ENCODE peak calls at places on chromosomes 3 and 15, in six cellular contexts. J is colonic mucosa, I is upper lobe of right lung, Z is cardiac muscle cell, B is adrenal gland, T is neuronal stem cell. X is an unnamed sample. For H3K4me1, the result is how much of the 10 kb centered on the place peaks cover.

GRCh38 chr15:43769584-43770228 is 7.1 kb downstream of the ELL3 start:
- DNase-seq in J (peak), I (peak), Z (peak), B (peak), T (no peak), X (peak)

GRCh38 chr3:134018406-134018805 is 11.3 kb downstream of the SLCO2A1 start:
- DNase-seq in J (peak), I (no peak), Z (no peak), B (no peak), T (no peak), X (no peak)

GRCh38 chr3:22392859-22393258 is 641.8 kb upstream of the ZNF385D start:
- DNase-seq in J (no peak), I (no peak), Z (no peak), B (no peak), T (no peak), X (no peak)

GRCh38 chr3:136994772-136995516 is 37.2 kb downstream of the IL20RB start:
- DNase-seq in J (peak), I (peak), Z (no peak), B (peak), T (no peak), X (peak)

GRCh38 chr3:183560607-183561006 is 5.1 kb upstream of the KLHL6 start:
- DNase-seq in J (peak), I (no peak), Z (no peak), B (no peak), T (no peak), X (no peak)

GRCh38 chr3:150528359-150528797 is 17.9 kb downstream of the SERP1 start:
- DNase-seq in J (no peak), I (no peak), Z (no peak), B (no peak), T (no peak), X (no peak)

GRCh38 chr15:61759639-61760038 is 300.6 kb downstream of the VPS13C start:
- DNase-seq in J (no peak), I (no peak), Z (no peak), B (no peak), T (no peak), X (peak)

GRCh38 chr3:126119008-126119675 is 35.2 kb upstream of the SLC41A3 start:
- DNase-seq in J (peak), I (no peak), Z (no peak), B (no peak), T (no peak), X (no peak)

GRCh38 chr3:59818033-59818936 is 768.5 kb upstream of the CFAP20DC start:
- DNase-seq in J (peak), I (peak), Z (no peak), B (peak), T (no peak), X (peak)

GRCh38 chr15:81188354-81188753 is 8.3 kb upstream of the IL16 start:
- DNase-seq in J (no peak), I (no peak), Z (no peak), B (no peak), T (no peak), X (no peak)

GRCh38 chr15:81190922-81191507 is 5.7 kb upstream of the IL16 start:
- DNase-seq in J (no peak), I (no peak), Z (no peak), B (no peak), T (no peak), X (no peak)

GRCh38 chr15:81185896-81186295 is 10.8 kb upstream of the IL16 start:
- DNase-seq in J (no peak), I (no peak), Z (no peak), B (no peak), T (no peak), X (no peak)

GRCh38 chr15:81191701-81192100 is 5.0 kb upstream of the IL16 start:
- DNase-seq in J (no peak), I (no peak), Z (no peak), B (no peak), T (no peak), X (no peak)

DNA sequence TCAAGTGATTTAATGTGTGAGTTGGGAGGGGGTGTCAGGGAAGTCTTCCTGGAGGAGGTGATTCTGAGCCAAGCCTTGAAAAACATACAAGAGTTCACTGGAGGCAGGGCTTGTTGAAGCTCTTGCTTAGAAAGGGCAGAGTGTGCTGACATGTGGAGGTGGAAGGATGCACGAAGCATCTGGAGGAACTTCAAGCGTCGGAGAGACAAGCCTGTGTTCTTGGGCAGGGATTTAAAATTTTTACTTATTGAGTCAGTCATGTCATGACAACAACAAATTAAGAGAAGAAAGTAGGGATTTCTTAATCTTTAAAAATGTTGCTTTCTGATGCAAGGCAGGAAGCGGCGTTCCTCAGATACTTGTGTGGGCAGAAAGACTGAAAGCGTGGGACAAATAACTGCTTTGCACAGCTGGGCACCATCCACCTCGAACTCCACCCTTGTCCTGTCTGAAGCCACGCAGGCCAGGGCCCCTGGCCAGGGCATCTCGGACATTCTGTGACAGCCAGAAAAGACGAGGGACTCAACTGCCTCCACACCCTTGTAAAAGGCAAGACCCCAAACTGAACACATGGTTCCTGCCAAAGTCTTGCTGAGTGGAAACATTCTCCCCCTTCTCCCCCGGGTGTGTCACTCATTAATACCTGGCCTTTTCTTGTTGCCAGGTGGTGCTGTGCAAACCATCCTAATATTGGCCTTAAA is 6.9 kb upstream of the IL16 start:
- DNase-seq in J (no peak), I (peak), Z (no peak), B (no peak), T (no peak), X (peak)
- H3K27ac ChIP-seq in J (no peak), I (peak), Z (no peak), B (peak), T (no peak), X (peak)

DNA sequence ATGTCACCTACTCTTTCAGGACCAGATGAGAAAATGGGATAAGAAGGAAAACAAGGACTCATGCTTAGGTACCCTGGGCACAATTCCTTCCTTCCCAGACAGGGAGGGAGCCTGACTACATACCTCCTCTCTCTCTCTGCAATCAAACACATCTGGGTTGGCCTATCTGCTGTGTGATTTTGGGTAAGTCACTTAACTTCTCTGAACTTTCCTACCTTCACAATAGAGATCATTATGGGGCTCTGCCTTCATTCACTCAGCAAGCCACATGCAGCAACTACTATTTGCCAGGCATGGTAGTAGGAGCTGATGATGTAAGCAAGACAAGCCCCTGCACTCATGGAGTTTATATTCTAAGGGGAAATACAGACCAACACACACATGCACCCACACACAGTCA is 251.2 kb downstream of the SHQ1 start:
- DNase-seq in J (no peak), I (no peak), Z (no peak), B (no peak), T (no peak), X (no peak)
- H3K4me1 ChIP-seq in J (under half), I (under half), Z (under half), B (under half), T (under half), X (under half)

GRCh38 chr3:25433106-25433505 is 5.0 kb downstream of the RARB start:
- DNase-seq in J (no peak), I (no peak), Z (no peak), B (no peak), T (no peak), X (no peak)
- H3K27ac ChIP-seq in J (no peak), I (peak), Z (peak), B (peak), T (no peak), X (peak)

GRCh38 chr15:83322061-83322460 is 37.6 kb upstream of the BNC1 start:
- DNase-seq in J (no peak), I (no peak), Z (no peak), B (no peak), T (no peak), X (no peak)
- H3K4me1 ChIP-seq in J (under half), I (under half), Z (under half), B (under half), T (under half), X (under half)